ENCODE peak calls at places on chromosomes 2 and 18, in nine cellular contexts. C is MM.1S, G is hepatocyte, B is neuronal stem cell, M is HepG2, Z is brain microvascular endothelial cell, Q is Peyer's patch, D is K562, V is fibroblast of lung. T is an unnamed sample.

GRCh38 chr2:118855451-118856279 is 8.2 kb upstream of the EN1 start:
- DNase-seq in C (peak; percentile 84), G (peak; percentile 90), B (peak; percentile 91), M (peak; percentile 60), Z (peak; percentile 53), Q (peak; percentile 56), D (peak; percentile 88), V (peak; percentile 69), T (peak; percentile 58)

GRCh38 chr18:69813559-69813958 is 134.1 kb downstream of the CD226 start:
- DNase-seq in C (no peak), G (no peak), B (no peak), M (no peak), Z (no peak), Q (no peak), D (no peak), V (no peak), T (no peak)

GRCh38 chr2:24493713-24494112 is 2.7 kb downstream of the NCOA1 start:
- DNase-seq in C (no peak), G (peak; percentile 28), B (no peak), M (no peak), Z (no peak), Q (no peak), D (no peak), V (no peak), T (peak; percentile 21)

GRCh38 chr2:189587771-189588170 is 7.2 kb upstream of the SLC40A1 start:
- DNase-seq in C (no peak), G (no peak), B (no peak), M (no peak), Z (no peak), Q (no peak), D (no peak), V (no peak), T (no peak)

GRCh38 chr2:204492417-204492816 is 52.9 kb upstream of the PARD3B start:
- DNase-seq in C (no peak), G (no peak), B (no peak), M (no peak), Z (no peak), Q (no peak), D (no peak), V (no peak), T (no peak)

GRCh38 chr2:241734467-241735208 is at the start of gene D2HGDH:
- DNase-seq in C (peak; percentile 88), G (peak; percentile 97), B (peak; percentile 82), M (peak; percentile 80), Z (peak; percentile 73), Q (peak; percentile 98), D (peak; percentile 91), V (peak; percentile 66), T (peak; percentile 91)

GRCh38 chr18:75502286-75502685 is 74.8 kb upstream of the SMIM21 start:
- DNase-seq in C (no peak), G (no peak), B (no peak), M (no peak), Z (peak; percentile 46), Q (no peak), D (no peak), V (peak; percentile 82), T (no peak)

GRCh38 chr2:162113088-162113770 is 38.8 kb downstream of the GCG start:
- DNase-seq in C (no peak), G (no peak), B (no peak), M (peak; percentile 51), Z (no peak), Q (no peak), D (no peak), V (no peak), T (no peak)

GRCh38 chr2:43269074-43269572 is 42.7 kb upstream of the ZFP36L2 start:
- DNase-seq in C (no peak), G (peak; percentile 74), B (no peak), M (no peak), Z (peak; percentile 97), Q (peak; percentile 36), D (peak; percentile 59), V (peak; percentile 98), T (no peak)

DNA sequence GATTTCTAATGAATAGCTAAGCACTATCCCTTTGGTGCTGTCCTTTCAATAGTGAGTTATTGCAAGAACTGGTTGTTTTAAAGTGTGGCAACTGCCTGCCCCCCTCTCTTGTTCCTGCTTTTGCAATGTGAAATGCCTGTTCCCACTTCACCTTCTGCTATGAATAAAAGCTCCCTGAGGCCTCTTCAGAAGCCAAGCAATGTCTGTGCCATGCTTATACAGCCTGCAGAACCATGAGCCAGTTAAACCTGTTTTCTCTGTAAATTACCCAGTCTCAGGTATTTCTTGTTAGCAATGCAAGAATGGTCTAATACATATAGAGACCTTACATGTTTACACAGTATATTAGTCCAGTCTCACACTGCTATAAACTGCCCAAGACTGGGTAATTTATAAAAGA is 15.0 kb upstream of the METTL21A start:
- DNase-seq in C (no peak), G (no peak), B (no peak), M (no peak), Z (no peak), Q (no peak), D (no peak), V (no peak), T (no peak)
- H3K27ac ChIP-seq in C (no peak overlapping the region), G (no peak overlapping the region), B (no peak overlapping the region), M (no peak overlapping the region), Z (no peak overlapping the region), Q (no peak overlapping the region), D (no peak overlapping the region), V (no peak overlapping the region), T (no peak overlapping the region)

GRCh38 chr2:172095905-172096660 is 6.6 kb downstream of the DLX2 start:
- DNase-seq in C (no peak), G (no peak), B (peak; percentile 41), M (no peak), Z (no peak), Q (no peak), D (no peak), V (no peak), T (no peak)
- H3K4me3 ChIP-seq in C (peak overlapping the region; percentile 73), G (no peak overlapping the region), B (peak overlapping the region; percentile 38), M (peak overlapping the region; percentile 61), Z (peak overlapping the region; percentile 59), Q (peak overlapping the region; percentile 18), D (no peak overlapping the region), V (peak overlapping the region; percentile 47), T (peak overlapping the region; percentile 21)

DNA sequence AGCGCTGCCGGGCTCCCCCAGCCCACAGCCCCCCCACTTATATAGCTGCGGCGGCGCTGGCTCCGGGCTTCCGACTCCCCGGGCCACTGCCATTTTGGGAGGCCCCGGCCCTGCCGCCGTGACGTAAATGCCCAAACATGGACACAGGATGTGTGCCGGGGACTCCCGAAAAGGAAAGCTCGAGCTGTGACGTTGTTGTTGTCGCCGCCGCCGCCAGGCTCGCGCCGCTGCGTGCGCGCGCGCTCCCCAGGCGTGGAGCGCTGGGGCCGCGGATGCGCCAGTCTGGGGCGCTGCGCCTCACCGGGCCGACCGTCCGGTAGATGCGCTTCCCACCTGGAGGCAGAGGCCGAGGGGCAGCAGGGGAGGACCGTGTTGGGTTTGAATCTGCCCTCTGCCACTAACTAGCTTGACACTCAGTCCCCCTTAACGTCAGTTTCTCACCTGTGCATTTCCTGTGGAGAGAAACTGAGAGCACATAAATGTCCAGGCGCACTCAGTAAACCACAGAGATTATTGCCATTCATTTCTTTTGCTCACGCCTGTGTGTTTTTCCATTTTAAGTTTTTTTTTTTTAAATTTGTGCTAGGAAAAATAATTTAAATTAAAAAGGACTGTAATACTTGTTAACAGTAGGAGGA is at the start of gene EGR4:
- DNase-seq in C (peak; percentile 76), G (peak; percentile 65), B (no peak), M (peak; percentile 70), Z (peak; percentile 72), Q (peak; percentile 72), D (peak; percentile 65), V (peak; percentile 72), T (peak; percentile 93)
- H3K27me3 ChIP-seq in C (peaks cover 67% of the 10 kb centered on the region), G (peaks cover 100% of the 10 kb centered on the region), B (peaks cover 20% of the 10 kb centered on the region), M (peaks cover 63% of the 10 kb centered on the region), Z (peaks cover 57% of the 10 kb centered on the region), Q (peaks cover 28% of the 10 kb centered on the region), D (peaks cover 5% of the 10 kb centered on the region), V (peaks cover 54% of the 10 kb centered on the region), T (peaks cover 50% of the 10 kb centered on the region)

GRCh38 chr2:44321360-44321759 is 39.9 kb downstream of the PREPL start:
- DNase-seq in C (no peak), G (no peak), B (no peak), M (no peak), Z (no peak), Q (no peak), D (no peak), V (no peak), T (no peak)

GRCh38 chr2:44326548-44327269 is 34.6 kb downstream of the PREPL start:
- DNase-seq in C (no peak), G (no peak), B (no peak), M (no peak), Z (no peak), Q (no peak), D (no peak), V (no peak), T (no peak)

GRCh38 chr2:44329343-44329742 is 32.0 kb downstream of the PREPL start:
- DNase-seq in C (no peak), G (no peak), B (no peak), M (no peak), Z (no peak), Q (no peak), D (no peak), V (no peak), T (no peak)

GRCh38 chr2:44324971-44325426 is 36.3 kb downstream of the PREPL start:
- DNase-seq in C (no peak), G (no peak), B (no peak), M (no peak), Z (peak; percentile 10), Q (no peak), D (peak; percentile 53), V (peak; percentile 74), T (no peak)

GRCh38 chr2:44325897-44326296 is 35.4 kb downstream of the PREPL start:
- DNase-seq in C (no peak), G (no peak), B (no peak), M (no peak), Z (no peak), Q (no peak), D (no peak), V (no peak), T (no peak)
- H3K27ac ChIP-seq in C (no peak overlapping the region), G (no peak overlapping the region), B (no peak overlapping the region), M (no peak overlapping the region), Z (no peak overlapping the region), Q (no peak overlapping the region), D (no peak overlapping the region), V (no peak overlapping the region), T (no peak overlapping the region)

DNA sequence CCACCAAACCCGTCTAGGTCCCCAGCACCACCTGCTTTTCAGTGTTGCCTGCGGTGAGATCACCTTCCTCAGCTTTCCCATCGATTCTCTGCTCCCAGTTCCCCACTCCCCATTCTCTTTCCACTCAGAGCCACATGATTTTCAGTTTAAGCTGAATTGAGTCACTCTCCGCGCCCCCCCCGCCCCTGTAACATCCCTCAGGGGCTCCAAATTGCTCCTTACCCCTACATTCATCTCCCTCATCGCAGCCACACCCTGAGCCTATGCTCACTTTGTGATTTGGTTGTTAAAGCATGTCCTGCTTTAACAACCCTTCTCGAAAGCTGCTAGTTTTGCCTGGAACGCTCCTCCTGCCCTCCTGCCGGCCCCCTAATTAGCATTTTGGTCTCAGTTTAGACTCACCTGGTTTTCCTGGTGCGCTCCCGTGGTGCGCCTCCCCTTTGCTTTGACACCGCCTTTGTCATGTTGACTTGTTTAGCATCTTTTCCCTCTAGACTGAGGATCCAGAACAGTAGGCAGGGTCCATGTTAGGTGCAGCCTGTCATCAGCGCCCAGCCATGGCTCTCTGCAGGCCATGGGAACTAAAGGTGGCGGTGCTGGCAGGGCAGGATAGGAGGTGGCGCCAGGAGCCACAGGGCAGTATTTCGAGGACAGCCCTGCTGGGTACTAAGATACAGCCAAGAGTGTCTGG is 60.8 kb downstream of the ST3GAL5 start:
- DNase-seq in C (peak; percentile 41), G (no peak), B (no peak), M (no peak), Z (no peak), Q (no peak), D (no peak), V (no peak), T (no peak)
- H3K4me3 ChIP-seq in C (peak overlapping the region; percentile 71), G (no peak overlapping the region), B (no peak overlapping the region), M (peak overlapping the region; percentile 36), Z (no peak overlapping the region), Q (no peak overlapping the region), D (no peak overlapping the region), V (no peak overlapping the region), T (no peak overlapping the region)

GRCh38 chr2:217364224-217364623 is 504.4 kb upstream of the TNP1 start:
- DNase-seq in C (no peak), G (no peak), B (no peak), M (no peak), Z (no peak), Q (no peak), D (no peak), V (no peak), T (no peak)
- H3K27me3 ChIP-seq in C (no peaks in the 10 kb centered on the region), G (no peaks in the 10 kb centered on the region), B (no peaks in the 10 kb centered on the region), M (peaks cover 5% of the 10 kb centered on the region), Z (no peaks in the 10 kb centered on the region), Q (no peaks in the 10 kb centered on the region), D (no peaks in the 10 kb centered on the region), V (no peaks in the 10 kb centered on the region), T (no peaks in the 10 kb centered on the region)

T was measured in CD4-positive, CD25-positive, alpha-beta regulatory T cell.